ENCODE peak calls at places on chromosomes 1 and 21, in nine cellular contexts. Q is breast epithelium, X is K562, F is uterus, Y is GM23338, I is lung, O is SK-N-SH, D is mesendoderm, V is H1. G is an unnamed sample.

GRCh38 chr1:4066860-4067599 is 167.0 kb upstream of the C1orf174 start:
- DNase-seq in D (no peak), V (no peak), F (no peak), O (no peak), Y (no peak), I (no peak), Q (no peak), X (no peak), G (no peak)

GRCh38 chr21:42366292-42367010 is at the start of gene TFF1:
- DNase-seq in Q (no peak), X (no peak), V (no peak), Y (no peak), O (no peak), D (no peak), F (no peak), I (no peak), G (no peak)

GRCh38 chr1:112406771-112407170 is 10.8 kb downstream of the CTTNBP2NL start:
- DNase-seq in D (no peak), X (no peak), Q (no peak), F (no peak), I (no peak), Y (no peak), O (no peak), V (no peak), G (no peak)

GRCh38 chr1:117572546-117572945 is 33.3 kb upstream of the TENT5C start:
- DNase-seq in V (no peak), F (no peak), Q (no peak), Y (no peak), I (no peak), X (no peak), O (no peak), D (no peak), G (no peak)

GRCh38 chr1:20029178-20029912 is 40.6 kb upstream of the PLA2G5 start:
- DNase-seq in Y (no peak), I (no peak), D (no peak), O (no peak), F (no peak), V (no peak), Q (no peak), X (no peak), G (no peak)

GRCh38 chr21:45427331-45428271 is 22.6 kb downstream of the COL18A1 start:
- DNase-seq in X (peak; percentile 84), Q (peak; percentile 71), O (no peak), D (peak; percentile 97), F (peak; percentile 89), V (no peak), Y (peak; percentile 71), I (no peak), G (peak; percentile 83)

GRCh38 chr1:70051926-70052325 is 153.5 kb downstream of the LRRC40 start:
- DNase-seq in Q (no peak), Y (no peak), F (no peak), V (no peak), I (no peak), O (no peak), D (no peak), X (no peak), G (no peak)

GRCh38 chr1:151790940-151791651 is 796 bp upstream of the TDRKH start:
- DNase-seq in O (peak; percentile 79), I (no peak), F (no peak), D (peak; percentile 23), X (peak; percentile 71), Y (peak; percentile 44), Q (no peak), V (no peak), G (peak; percentile 64)

GRCh38 chr1:160681067-160681890 is 30.3 kb downstream of the CD48 start:
- DNase-seq in X (peak; percentile 79), Q (no peak), O (peak; percentile 19), F (peak; percentile 29), D (peak; percentile 98), Y (peak; percentile 98), I (peak; percentile 57), V (peak; percentile 92), G (no peak)

GRCh38 chr1:203593723-203594122 is 32.9 kb upstream of the ATP2B4 start:
- DNase-seq in Q (no peak), F (no peak), O (no peak), I (no peak), V (peak; percentile 63), Y (peak; percentile 61), X (peak; percentile 43), D (peak; percentile 74), G (no peak)

GRCh38 chr1:55057956-55058298 is 18.6 kb downstream of the PCSK9 start:
- DNase-seq in F (no peak), X (no peak), Q (no peak), Y (no peak), O (no peak), V (no peak), D (no peak), I (no peak), G (peak; percentile 6)

GRCh38 chr1:204923209-204923608 is 52.5 kb downstream of the NFASC start:
- DNase-seq in I (no peak), Q (no peak), X (no peak), F (no peak), Y (peak; percentile 39), O (no peak), V (no peak), D (peak; percentile 77), G (no peak)

GRCh38 chr21:46515109-46515508 is 56.4 kb downstream of the DIP2A start:
- DNase-seq in Q (no peak), V (no peak), I (no peak), X (no peak), D (no peak), O (no peak), F (peak; percentile 26), Y (no peak), G (peak; percentile 78)

GRCh38 chr21:17981060-17981459 is 161.9 kb upstream of the C21orf91 start:
- DNase-seq in D (no peak), Q (no peak), X (no peak), F (no peak), Y (no peak), I (no peak), O (no peak), V (no peak), G (no peak)

GRCh38 chr1:67773462-67773861 is 59.8 kb downstream of the GNG12 start:
- DNase-seq in Y (no peak), X (no peak), V (no peak), F (no peak), Q (no peak), O (no peak), I (no peak), D (no peak), G (no peak)

GRCh38 chr1:21392587-21393263 is 47.2 kb upstream of the NBPF3 start:
- DNase-seq in Y (no peak), F (no peak), Q (no peak), I (no peak), V (no peak), O (no peak), D (no peak), X (no peak), G (no peak)

GRCh38 chr21:25913488-25913887 is 178.7 kb downstream of the GABPA start:
- DNase-seq in F (no peak), Y (no peak), D (peak; percentile 18), Q (no peak), I (no peak), X (no peak), O (no peak), V (no peak), G (no peak)

GRCh38 chr1:202697038-202697437 is 13.2 kb downstream of the SYT2 start:
- DNase-seq in D (no peak), I (no peak), Y (peak; percentile 53), O (no peak), F (no peak), V (no peak), X (no peak), Q (no peak), G (peak; percentile 67)

GRCh38 chr21:36479415-36480402 is at the start of gene CLDN14:
- DNase-seq in X (no peak), Q (peak; percentile 33), D (no peak), I (no peak), Y (no peak), V (no peak), O (no peak), F (no peak), G (no peak)

GRCh38 chr21:33383056-33383888 is 19.9 kb upstream of the IFNGR2 start:
- DNase-seq in D (no peak), X (peak; percentile 37), O (no peak), Y (peak; percentile 20), V (no peak), I (peak; percentile 58), F (peak; percentile 44), Q (peak; percentile 59), G (no peak)
- H3K4me1 ChIP-seq in D (no peaks in the 10 kb centered on the region), X (peaks cover 34% of the 10 kb centered on the region), O (peaks cover 5% of the 10 kb centered on the region), Y (no peaks in the 10 kb centered on the region), V (peaks cover 5% of the 10 kb centered on the region), I (no peaks in the 10 kb centered on the region), F (no peaks in the 10 kb centered on the region), Q (peaks cover 11% of the 10 kb centered on the region), G (no peaks in the 10 kb centered on the region)

GRCh38 chr1:57036896-57037295 is 71.1 kb upstream of the C8B start:
- DNase-seq in O (no peak), I (no peak), X (no peak), Y (no peak), D (no peak), Q (no peak), V (no peak), F (no peak), G (no peak)
- H3K4me1 ChIP-seq in O (no peaks in the 10 kb centered on the region), I (no peaks in the 10 kb centered on the region), X (no peaks in the 10 kb centered on the region), Y (peaks cover 2% of the 10 kb centered on the region), D (peaks cover 2% of the 10 kb centered on the region), Q (no peaks in the 10 kb centered on the region), V (no peaks in the 10 kb centered on the region), F (no peaks in the 10 kb centered on the region), G (no peaks in the 10 kb centered on the region)

DNA sequence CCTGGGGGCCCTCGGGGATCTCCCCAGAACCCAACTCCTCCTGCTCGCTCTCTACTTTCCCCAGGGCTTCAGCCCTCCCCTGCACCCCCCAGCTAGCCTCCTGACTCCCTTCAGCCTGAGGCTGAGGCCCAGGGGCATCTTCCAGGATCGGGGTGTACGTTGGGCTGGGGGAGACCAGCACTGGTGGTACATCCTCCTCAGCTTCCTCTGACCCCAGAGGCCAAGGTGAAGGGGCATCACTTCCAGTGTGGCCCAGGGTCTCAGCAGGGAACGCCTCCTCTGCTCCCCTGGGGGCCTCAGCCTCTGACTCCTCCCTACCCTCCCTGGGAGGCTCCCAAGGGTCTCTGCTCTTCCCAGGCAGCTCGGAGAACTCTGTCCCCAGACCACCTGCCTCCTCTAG is 6.8 kb downstream of the NES start:
- DNase-seq in O (no peak), D (no peak), V (no peak), I (no peak), X (no peak), F (no peak), Q (no peak), Y (no peak), G (no peak)
- H3K4me1 ChIP-seq in O (peaks cover 61% of the 10 kb centered on the region), D (peaks cover 24% of the 10 kb centered on the region), V (peaks cover 63% of the 10 kb centered on the region), I (peaks cover 14% of the 10 kb centered on the region), X (peaks cover 17% of the 10 kb centered on the region), F (peaks cover 17% of the 10 kb centered on the region), Q (peaks cover 22% of the 10 kb centered on the region), Y (peaks cover 70% of the 10 kb centered on the region), G (no peaks in the 10 kb centered on the region)

DNA sequence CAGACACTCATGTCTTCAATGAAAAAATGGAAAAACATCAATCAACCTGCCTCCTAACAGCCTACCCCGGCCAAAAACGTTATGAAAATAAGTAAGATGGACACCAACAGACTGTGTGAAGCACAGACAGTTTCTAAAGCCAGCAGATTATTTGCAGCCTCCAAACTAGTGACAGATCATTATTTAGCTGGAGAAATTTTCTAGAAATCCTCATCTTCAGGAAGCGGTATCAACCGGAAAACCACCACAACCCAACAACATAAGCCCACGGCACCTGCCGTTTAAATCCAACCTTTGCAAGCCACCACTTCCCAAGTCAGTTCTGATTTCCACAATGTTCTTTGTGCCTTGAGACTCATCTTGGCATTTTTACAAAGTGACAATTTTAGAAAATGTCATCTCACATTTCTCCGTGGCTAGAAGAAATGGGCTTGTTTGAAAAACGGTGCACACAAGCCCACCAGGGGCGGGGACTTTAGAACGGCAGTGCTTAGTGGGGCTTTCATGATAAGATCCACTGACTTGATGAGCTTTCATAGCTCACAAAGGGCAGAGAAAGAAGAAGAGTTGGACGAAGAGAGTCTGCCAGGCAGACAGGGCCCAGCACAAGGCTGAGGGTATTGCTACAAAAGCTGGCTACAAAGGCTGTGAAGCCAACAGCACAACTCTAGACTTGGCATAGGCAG is 34.5 kb downstream of the LRRC38 start:
- DNase-seq in Q (no peak), I (no peak), V (no peak), O (no peak), F (no peak), X (no peak), Y (no peak), D (no peak), G (no peak)
- H3K4me1 ChIP-seq in Q (no peaks in the 10 kb centered on the region), I (no peaks in the 10 kb centered on the region), V (no peaks in the 10 kb centered on the region), O (no peaks in the 10 kb centered on the region), F (no peaks in the 10 kb centered on the region), X (no peaks in the 10 kb centered on the region), Y (no peaks in the 10 kb centered on the region), D (no peaks in the 10 kb centered on the region), G (no peaks in the 10 kb centered on the region)